ENCODE peak calls at places on chromosomes 5 and 9, in ten cellular contexts. P, J, S, E, H, K, U, M, O and B are unnamed samples.

GRCh38 chr5:37552770-37553719 is 173.9 kb downstream of the WDR70 start:
- DNase-seq in P (no peak), J (peak), S (peak), E (peak), H (no peak), K (no peak), U (no peak), M (no peak), O (peak), B (no peak)

GRCh38 chr9:120583958-120584369 is 4.0 kb upstream of the CDK5RAP2 start:
- DNase-seq in P (no peak), J (peak), S (peak), E (peak), H (peak), K (no peak), U (peak), M (peak), O (peak), B (no peak)

GRCh38 chr5:173535166-173535975 is 81.1 kb downstream of the BOD1 start:
- DNase-seq in P (no peak), J (no peak), S (no peak), E (peak), H (no peak), K (no peak), U (no peak), M (no peak), O (no peak), B (no peak)

GRCh38 chr5:1203311-1203967 is 2.0 kb downstream of the SLC6A19 start:
- DNase-seq in P (no peak), J (no peak), S (no peak), E (no peak), H (no peak), K (peak), U (no peak), M (no peak), O (no peak), B (no peak)

GRCh38 chr5:15463231-15463630 is 36.7 kb upstream of the FBXL7 start:
- DNase-seq in P (no peak), J (peak), S (peak), E (peak), H (no peak), K (no peak), U (no peak), M (no peak), O (peak), B (no peak)

GRCh38 chr5:79689541-79690466 is at the start of gene CMYA5:
- DNase-seq in P (no peak), J (peak), S (peak), E (peak), H (no peak), K (peak), U (no peak), M (no peak), O (no peak), B (no peak)

GRCh38 chr5:132389453-132390286 is 20.2 kb downstream of the SLC22A5 start:
- DNase-seq in P (peak), J (peak), S (peak), E (peak), H (no peak), K (no peak), U (peak), M (no peak), O (peak), B (peak)

GRCh38 chr5:132714456-132715307 is 22.7 kb downstream of the KIF3A start:
- DNase-seq in P (no peak), J (peak), S (no peak), E (peak), H (no peak), K (no peak), U (no peak), M (no peak), O (peak), B (no peak)

GRCh38 chr9:135522931-135523330 is 1.7 kb downstream of the LCN1 start:
- DNase-seq in P (no peak), J (no peak), S (no peak), E (no peak), H (no peak), K (no peak), U (no peak), M (no peak), O (no peak), B (peak)

GRCh38 chr5:132466453-132467291 is 23.9 kb downstream of the IRF1 start:
- DNase-seq in P (no peak), J (no peak), S (peak), E (peak), H (no peak), K (peak), U (no peak), M (no peak), O (peak), B (no peak)

GRCh38 chr5:74521401-74521800 is 119.1 kb downstream of the ENC1 start:
- DNase-seq in P (no peak), J (no peak), S (no peak), E (no peak), H (no peak), K (no peak), U (no peak), M (no peak), O (no peak), B (no peak)

GRCh38 chr9:104868303-104868686 is 59.7 kb downstream of the ABCA1 start:
- DNase-seq in P (no peak), J (no peak), S (no peak), E (no peak), H (no peak), K (peak), U (no peak), M (no peak), O (no peak), B (no peak)

GRCh38 chr5:97838214-97838613 is 655.2 kb upstream of the RIOK2 start:
- DNase-seq in P (peak), J (peak), S (peak), E (peak), H (no peak), K (no peak), U (peak), M (no peak), O (peak), B (no peak)

GRCh38 chr9:128005938-128006337 is 25.1 kb upstream of the EEIG1 start:
- DNase-seq in P (peak), J (no peak), S (peak), E (no peak), H (no peak), K (peak), U (peak), M (no peak), O (peak), B (no peak)

GRCh38 chr9:29966247-29966646 is 2393.0 kb upstream of the C9orf72 start:
- DNase-seq in P (peak), J (no peak), S (peak), E (no peak), H (no peak), K (no peak), U (no peak), M (no peak), O (no peak), B (no peak)

GRCh38 chr5:154038241-154038603 is 488 bp downstream of the FAM114A2 start:
- DNase-seq in P (no peak), J (peak), S (no peak), E (no peak), H (no peak), K (no peak), U (peak), M (peak), O (no peak), B (no peak)

GRCh38 chr9:88733651-88734470 is 198.9 kb downstream of the NXNL2 start:
- DNase-seq in P (no peak), J (peak), S (peak), E (peak), H (no peak), K (no peak), U (no peak), M (no peak), O (peak), B (peak)

GRCh38 chr5:42668254-42668653 is 88.4 kb upstream of the CCDC152 start:
- DNase-seq in P (no peak), J (no peak), S (no peak), E (no peak), H (no peak), K (no peak), U (no peak), M (no peak), O (no peak), B (no peak)

GRCh38 chr5:32889078-32889477 is 178.0 kb downstream of the NPR3 start:
- DNase-seq in P (no peak), J (no peak), S (no peak), E (no peak), H (no peak), K (no peak), U (no peak), M (no peak), O (no peak), B (no peak)